ENCODE peak calls at places on chromosomes 13 and 19, in eight cellular contexts. Q is cardiac muscle cell, X is A549, J is AG10803, G is IMR-90, B is lung, R is HL-60, O is colonic mucosa. P is an unnamed sample.

GRCh38 chr13:63425131-63425530 is 2009.5 kb upstream of the PCDH20 start:
- DNase-seq in Q (no peak), R (no peak), B (no peak), G (peak), J (peak), O (no peak), X (no peak), P (peak)

GRCh38 chr19:33740811-33741396 is 55.8 kb upstream of the KCTD15 start:
- DNase-seq in J (peak), R (peak), B (no peak), X (peak), Q (peak), O (peak), G (peak), P (no peak)

GRCh38 chr19:4241824-4242430 is 5.0 kb upstream of the YJU2 start:
- DNase-seq in Q (no peak), R (no peak), G (no peak), O (no peak), X (no peak), B (no peak), J (no peak), P (no peak)

GRCh38 chr13:39818953-39819352 is 163.5 kb downstream of the COG6 start:
- DNase-seq in Q (peak), B (no peak), X (no peak), O (no peak), G (peak), J (no peak), R (no peak), P (no peak)

GRCh38 chr19:912181-913079 is 589 bp downstream of the R3HDM4 start:
- DNase-seq in Q (peak), X (no peak), O (no peak), J (no peak), B (no peak), G (no peak), R (no peak), P (no peak)

GRCh38 chr19:56105090-56105701 is 15.9 kb downstream of the ZNF787 start:
- DNase-seq in R (peak), X (peak), J (peak), Q (peak), B (peak), G (peak), O (peak), P (no peak)

GRCh38 chr13:44649118-44649455 is 73.0 kb upstream of the TSC22D1 start:
- DNase-seq in G (no peak), Q (no peak), O (no peak), R (no peak), X (no peak), J (no peak), B (no peak), P (no peak)

GRCh38 chr13:28237944-28238343 is 99.6 kb downstream of the PAN3 start:
- DNase-seq in R (no peak), X (no peak), B (no peak), Q (no peak), G (no peak), O (no peak), J (no peak), P (no peak)

GRCh38 chr13:25406377-25406776 is 34.6 kb downstream of the ATP8A2 start:
- DNase-seq in G (no peak), O (no peak), X (peak), R (peak), Q (no peak), J (no peak), B (no peak), P (no peak)

GRCh38 chr19:10878253-10878652 is 6.9 kb downstream of the CARM1 start:
- DNase-seq in G (no peak), R (no peak), B (no peak), J (no peak), X (no peak), O (no peak), Q (no peak), P (no peak)
- H3K4me3 ChIP-seq in G (no peak), R (no peak), B (no peak), J (no peak), X (no peak), O (no peak), Q (no peak), P (no peak)

GRCh38 chr13:34833562-34834182 is 108.4 kb upstream of the NBEA start:
- DNase-seq in R (no peak), X (peak), O (no peak), G (peak), J (peak), Q (no peak), B (no peak), P (no peak)
- TF ChIP-seq CTCF in R (no peak), X (no peak), O (no peak), G (no peak), J (peak), Q (no peak), B (no peak), P (no peak)

DNA sequence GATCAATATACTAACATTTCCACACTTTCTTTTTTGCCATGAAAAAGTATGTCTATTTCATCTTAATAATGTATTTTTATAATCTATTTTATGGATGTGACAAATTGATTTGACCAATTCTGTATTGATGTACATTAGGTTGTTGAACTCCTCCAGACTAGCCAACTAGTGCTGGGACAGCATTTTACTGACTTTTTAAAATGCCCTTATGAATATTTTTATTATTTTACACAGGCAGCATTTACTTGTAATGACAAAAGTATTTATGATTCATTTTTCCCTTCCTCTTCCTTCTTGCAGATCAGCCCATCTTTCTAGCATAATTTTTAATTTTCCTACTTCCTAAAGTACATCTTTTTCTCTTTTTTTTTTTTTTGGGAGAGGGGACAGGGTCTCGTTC is 918 bp upstream of the FUZ start:
- DNase-seq in Q (no peak), O (no peak), B (no peak), X (no peak), G (no peak), R (no peak), J (no peak), P (no peak)
- H3K4me3 ChIP-seq in Q (peak), O (no peak), B (no peak), X (peak), G (no peak), R (no peak), J (peak), P (peak)

DNA sequence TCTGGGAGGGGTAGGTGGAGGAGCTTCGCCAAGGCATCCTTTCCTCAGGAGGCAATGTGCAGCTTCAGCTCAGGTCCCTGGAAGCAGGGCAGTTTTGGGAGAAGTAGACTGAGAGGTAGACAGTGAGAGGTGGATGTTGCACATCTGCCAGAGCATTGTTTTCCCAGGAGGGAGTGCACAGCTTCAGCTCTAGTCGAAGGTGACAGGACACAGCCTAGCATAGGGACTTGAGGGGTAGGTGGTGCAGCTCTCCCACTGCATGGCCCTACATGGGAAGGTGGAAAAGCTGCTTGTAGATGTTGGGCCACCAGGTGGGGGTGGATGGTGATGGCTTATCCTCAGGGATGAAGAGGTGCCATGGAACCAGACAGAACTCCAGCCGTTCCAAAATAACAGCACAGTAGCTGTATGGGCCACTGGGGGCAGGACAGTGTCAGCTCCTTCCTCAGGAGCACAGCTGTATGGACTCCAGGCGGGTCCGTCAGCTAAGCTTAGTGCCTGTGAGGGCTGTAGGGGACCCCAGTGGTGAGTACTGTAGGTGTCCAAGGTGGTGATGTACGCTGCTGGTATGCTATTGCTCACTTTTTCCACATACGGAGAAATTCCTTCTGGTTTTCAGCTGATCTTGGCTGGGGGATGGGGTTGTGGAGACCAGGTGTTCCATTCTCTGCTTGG is 17.4 kb upstream of the ZNF543 start:
- DNase-seq in Q (peak), R (no peak), X (no peak), B (no peak), O (no peak), G (no peak), J (no peak), P (no peak)
- TF ChIP-seq CTCF in Q (no peak), R (no peak), X (no peak), B (no peak), O (no peak), G (no peak), J (no peak), P (no peak)

DNA sequence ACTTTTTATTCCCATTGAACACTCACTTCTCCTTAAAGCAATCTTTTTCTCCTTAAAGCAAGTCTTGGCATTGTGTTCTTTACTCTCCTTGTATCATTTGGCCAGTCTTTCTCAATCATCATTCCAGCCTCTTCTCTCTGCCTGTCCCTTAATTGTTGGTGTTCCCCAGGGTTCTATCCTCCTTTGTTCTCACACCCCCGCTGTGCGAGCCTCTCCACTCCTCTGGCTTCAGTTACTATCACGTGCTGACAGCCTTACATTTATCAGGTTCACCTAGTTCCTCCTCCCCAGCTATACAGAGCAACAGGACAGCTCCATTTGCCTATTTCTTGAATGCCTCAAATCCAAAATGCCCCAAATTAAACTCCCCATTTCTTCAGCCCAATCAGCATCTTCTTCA is 24.6 kb downstream of the CYSLTR2 start:
- DNase-seq in G (no peak), X (no peak), R (no peak), Q (no peak), B (no peak), J (no peak), O (no peak), P (no peak)
- H3K4me3 ChIP-seq in G (no peak), X (no peak), R (no peak), Q (no peak), B (no peak), J (no peak), O (no peak), P (no peak)

GRCh38 chr19:35417713-35418534 is 30.1 kb upstream of the FFAR2 start:
- DNase-seq in B (no peak), O (no peak), X (no peak), Q (no peak), J (no peak), R (no peak), G (no peak), P (no peak)

GRCh38 chr19:35417278-35417677 is 30.8 kb upstream of the FFAR2 start:
- DNase-seq in G (no peak), J (no peak), R (no peak), B (no peak), O (no peak), Q (no peak), X (no peak), P (no peak)

GRCh38 chr19:35410487-35410886 is 37.6 kb upstream of the FFAR2 start:
- DNase-seq in J (no peak), R (no peak), G (no peak), B (no peak), X (no peak), O (no peak), Q (no peak), P (no peak)

GRCh38 chr19:35416331-35416730 is 31.7 kb upstream of the FFAR2 start:
- DNase-seq in O (no peak), Q (no peak), X (no peak), B (no peak), R (no peak), G (no peak), J (no peak), P (no peak)

DNA sequence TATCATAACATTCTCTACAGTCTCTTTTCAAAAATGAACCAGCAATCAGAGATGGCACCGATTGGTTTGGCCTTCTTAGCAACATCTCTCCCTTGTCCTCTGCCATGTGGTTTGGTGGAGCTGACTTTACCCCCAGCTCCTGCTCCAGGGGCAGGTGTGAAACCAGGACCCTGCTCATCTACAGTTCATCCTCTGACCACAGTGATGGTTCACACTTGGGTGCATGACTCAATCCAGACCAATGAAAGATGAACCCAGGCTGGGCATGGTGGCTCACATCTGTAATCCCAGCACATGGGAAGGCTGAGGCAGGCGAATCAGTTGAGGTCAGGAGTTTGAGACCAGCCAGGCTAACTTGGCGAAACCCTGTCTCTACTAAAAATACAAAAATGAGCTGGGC is 33.6 kb upstream of the FFAR2 start:
- DNase-seq in Q (no peak), B (no peak), G (no peak), X (no peak), J (no peak), O (no peak), R (no peak), P (no peak)
- TF ChIP-seq CTCF in Q (no peak), B (no peak), G (no peak), X (no peak), J (no peak), O (no peak), R (no peak), P (no peak)

GRCh38 chr13:86731987-86732386 is 932.8 kb upstream of the SLITRK6 start:
- DNase-seq in X (no peak), Q (no peak), G (no peak), O (no peak), R (no peak), B (no peak), J (no peak), P (no peak)

GRCh38 chr13:86725105-86725504 is 925.9 kb upstream of the SLITRK6 start:
- DNase-seq in R (no peak), Q (no peak), G (no peak), B (no peak), J (no peak), X (no peak), O (no peak), P (no peak)

DNA sequence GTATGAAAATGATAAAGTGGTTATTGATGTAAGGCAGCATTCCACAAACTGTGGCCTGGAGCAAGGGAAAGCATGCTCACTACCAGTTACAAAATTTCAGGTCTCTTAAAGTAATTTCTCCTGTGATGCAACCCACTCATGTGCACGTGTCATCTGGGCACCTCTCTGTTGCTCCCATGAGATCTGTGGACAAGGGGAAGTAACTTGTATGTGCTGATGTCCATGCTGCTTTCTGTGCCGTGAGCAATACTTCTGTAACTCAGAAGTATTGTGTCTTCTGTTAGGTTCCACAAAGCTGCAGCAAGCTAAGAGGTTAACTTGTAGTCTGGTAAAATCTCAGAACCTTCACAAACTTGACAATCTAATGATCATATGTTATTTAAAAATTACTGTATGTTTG is 930.0 kb upstream of the SLITRK6 start:
- DNase-seq in O (no peak), J (no peak), X (no peak), R (peak), Q (no peak), G (no peak), B (no peak), P (no peak)
- H3K4me3 ChIP-seq in O (no peak), J (no peak), X (no peak), R (no peak), Q (no peak), G (no peak), B (no peak), P (no peak)

P was measured in BJ.